ENCODE peak calls at places on chromosomes 7 and 10, in ten cellular contexts. W, B, N, Q, C, L, M, T, D and U are unnamed samples.

GRCh38 chr10:131858118-131858515 is 42.7 kb upstream of the PPP2R2D start:
- DNase-seq in W (no peak), B (peak), N (no peak), Q (no peak), C (no peak), L (no peak), M (peak), T (peak), D (no peak), U (no peak)

GRCh38 chr7:44145969-44146897 is 5.1 kb upstream of the MYL7 start:
- DNase-seq in W (peak), B (peak), N (peak), Q (peak), C (peak), L (peak), M (peak), T (peak), D (no peak), U (peak)

GRCh38 chr10:71062156-71062555 is 150.2 kb upstream of the UNC5B start:
- DNase-seq in W (no peak), B (no peak), N (no peak), Q (no peak), C (no peak), L (no peak), M (no peak), T (no peak), D (no peak), U (no peak)

GRCh38 chr10:75703191-75703861 is 271.9 kb downstream of the LRMDA start:
- DNase-seq in W (no peak), B (no peak), N (no peak), Q (no peak), C (no peak), L (no peak), M (no peak), T (no peak), D (no peak), U (no peak)

GRCh38 chr7:41189866-41190265 is 513.0 kb downstream of the INHBA start:
- DNase-seq in W (no peak), B (no peak), N (no peak), Q (no peak), C (no peak), L (no peak), M (no peak), T (no peak), D (peak), U (no peak)

GRCh38 chr10:87715727-87716670 is 56.3 kb downstream of the PAPSS2 start:
- DNase-seq in W (no peak), B (no peak), N (no peak), Q (no peak), C (no peak), L (no peak), M (no peak), T (no peak), D (no peak), U (no peak)

GRCh38 chr7:1839701-1840100 is 169.6 kb downstream of the ELFN1 start:
- DNase-seq in W (no peak), B (peak), N (no peak), Q (no peak), C (no peak), L (no peak), M (no peak), T (no peak), D (no peak), U (no peak)

GRCh38 chr7:18978108-18978495 is 139.3 kb downstream of the TWIST1 start:
- DNase-seq in W (no peak), B (no peak), N (no peak), Q (no peak), C (no peak), L (no peak), M (no peak), T (no peak), D (peak), U (no peak)

GRCh38 chr7:27942711-27943110 is 202.7 kb downstream of the TAX1BP1 start:
- DNase-seq in W (no peak), B (no peak), N (no peak), Q (no peak), C (no peak), L (no peak), M (no peak), T (no peak), D (no peak), U (no peak)

GRCh38 chr10:60937784-60938654 is 6.0 kb downstream of the RHOBTB1 start:
- DNase-seq in W (no peak), B (no peak), N (no peak), Q (no peak), C (no peak), L (no peak), M (no peak), T (no peak), D (no peak), U (no peak)

GRCh38 chr10:111874586-111874985 is 309.0 kb downstream of the GPAM start:
- DNase-seq in W (no peak), B (no peak), N (no peak), Q (no peak), C (no peak), L (no peak), M (no peak), T (no peak), D (no peak), U (no peak)

GRCh38 chr7:134514663-134515062 is 12.7 kb upstream of the AKR1B10 start:
- DNase-seq in W (peak), B (no peak), N (peak), Q (peak), C (no peak), L (peak), M (no peak), T (no peak), D (peak), U (peak)

GRCh38 chr10:127196227-127196954 is at the start of gene INSYN2A:
- DNase-seq in W (peak), B (peak), N (peak), Q (peak), C (no peak), L (no peak), M (peak), T (peak), D (peak), U (no peak)

GRCh38 chr7:149770728-149771127 is 2.7 kb downstream of the ZNF467 start:
- DNase-seq in W (no peak), B (no peak), N (no peak), Q (no peak), C (no peak), L (no peak), M (no peak), T (no peak), D (no peak), U (no peak)

GRCh38 chr7:148153611-148154010 is 437.0 kb upstream of the C7orf33 start:
- DNase-seq in W (no peak), B (peak), N (peak), Q (no peak), C (no peak), L (no peak), M (peak), T (no peak), D (no peak), U (no peak)

GRCh38 chr7:117825132-117825531 is 48.1 kb downstream of the CTTNBP2 start:
- DNase-seq in W (no peak), B (no peak), N (no peak), Q (no peak), C (no peak), L (no peak), M (no peak), T (no peak), D (peak), U (no peak)

GRCh38 chr10:1347962-1348772 is 292.0 kb downstream of the WDR37 start:
- DNase-seq in W (no peak), B (no peak), N (no peak), Q (no peak), C (no peak), L (no peak), M (no peak), T (peak), D (no peak), U (no peak)

GRCh38 chr7:112481833-112482669 is 1.3 kb downstream of the LSMEM1 start:
- DNase-seq in W (no peak), B (no peak), N (peak), Q (no peak), C (no peak), L (no peak), M (peak), T (peak), D (peak), U (no peak)

GRCh38 chr7:95867309-95867708 is 95.0 kb downstream of the DYNC1I1 start:
- DNase-seq in W (no peak), B (no peak), N (no peak), Q (peak), C (no peak), L (no peak), M (no peak), T (peak), D (no peak), U (peak)

GRCh38 chr7:108079291-108080057 is 50.7 kb downstream of the LAMB4 start:
- DNase-seq in W (no peak), B (no peak), N (no peak), Q (no peak), C (no peak), L (no peak), M (no peak), T (no peak), D (peak), U (no peak)

GRCh38 chr7:42792841-42793240 is 119.0 kb downstream of the C7orf25 start:
- DNase-seq in W (no peak), B (no peak), N (no peak), Q (no peak), C (no peak), L (no peak), M (no peak), T (no peak), D (no peak), U (no peak)

GRCh38 chr10:77038412-77038806 is 599.2 kb downstream of the KCNMA1 start:
- DNase-seq in W (no peak), B (no peak), N (no peak), Q (no peak), C (no peak), L (no peak), M (no peak), T (no peak), D (no peak), U (no peak)

GRCh38 chr10:70404036-70404905 is at the start of gene EIF4EBP2:
- DNase-seq in W (peak), B (peak), N (peak), Q (peak), C (peak), L (peak), M (peak), T (peak), D (peak), U (peak)

GRCh38 chr7:154584352-154585252 is 418.3 kb downstream of the PAXIP1 start:
- DNase-seq in W (no peak), B (no peak), N (no peak), Q (no peak), C (no peak), L (no peak), M (no peak), T (no peak), D (no peak), U (no peak)

GRCh38 chr7:138316421-138317043 is 143.5 kb upstream of the TRIM24 start:
- DNase-seq in W (no peak), B (no peak), N (no peak), Q (peak), C (no peak), L (no peak), M (no peak), T (no peak), D (no peak), U (no peak)

GRCh38 chr7:45921699-45922519 is 837 bp upstream of the IGFBP3 start:
- DNase-seq in W (peak), B (peak), N (peak), Q (no peak), C (no peak), L (peak), M (peak), T (peak), D (peak), U (no peak)

GRCh38 chr7:25259487-25260243 is 31.4 kb upstream of the NPVF start:
- DNase-seq in W (peak), B (peak), N (peak), Q (peak), C (peak), L (peak), M (no peak), T (peak), D (peak), U (peak)

GRCh38 chr10:133324198-133324792 is 12.4 kb downstream of the CALY start:
- DNase-seq in W (no peak), B (peak), N (peak), Q (peak), C (peak), L (no peak), M (peak), T (peak), D (no peak), U (no peak)

GRCh38 chr10:78863121-78863520 is 205.6 kb upstream of the ZMIZ1 start:
- DNase-seq in W (no peak), B (no peak), N (no peak), Q (no peak), C (no peak), L (no peak), M (no peak), T (no peak), D (no peak), U (no peak)

GRCh38 chr10:14296081-14296709 is 34.5 kb downstream of the FRMD4A start:
- DNase-seq in W (no peak), B (no peak), N (peak), Q (no peak), C (no peak), L (no peak), M (no peak), T (no peak), D (no peak), U (no peak)

GRCh38 chr7:32204361-32205018 is 134.3 kb upstream of the PDE1C start:
- DNase-seq in W (peak), B (peak), N (peak), Q (peak), C (no peak), L (peak), M (no peak), T (peak), D (peak), U (peak)

GRCh38 chr7:121192834-121193233 is 136.0 kb upstream of the WNT16 start:
- DNase-seq in W (no peak), B (no peak), N (no peak), Q (no peak), C (no peak), L (no peak), M (no peak), T (no peak), D (no peak), U (no peak)

GRCh38 chr10:3091346-3091787 is 24.0 kb downstream of the PFKP start:
- DNase-seq in W (no peak), B (no peak), N (no peak), Q (no peak), C (no peak), L (no peak), M (peak), T (no peak), D (peak), U (no peak)

GRCh38 chr10:24209946-24210491 is 1.1 kb downstream of the KIAA1217 start:
- DNase-seq in W (no peak), B (peak), N (peak), Q (peak), C (no peak), L (no peak), M (peak), T (no peak), D (peak), U (peak)

GRCh38 chr10:18113881-18114280 is 26.3 kb upstream of the CACNB2 start:
- DNase-seq in W (no peak), B (no peak), N (no peak), Q (no peak), C (no peak), L (no peak), M (no peak), T (no peak), D (no peak), U (no peak)

GRCh38 chr10:114720685-114721278 is 62.7 kb upstream of the ABLIM1 start:
- DNase-seq in W (no peak), B (no peak), N (peak), Q (no peak), C (no peak), L (no peak), M (no peak), T (no peak), D (no peak), U (no peak)

GRCh38 chr7:17044868-17045267 is 163.1 kb upstream of the AGR3 start:
- DNase-seq in W (no peak), B (no peak), N (no peak), Q (no peak), C (no peak), L (no peak), M (no peak), T (no peak), D (no peak), U (no peak)

GRCh38 chr7:82789883-82790609 is 346.5 kb upstream of the CACNA2D1 start:
- DNase-seq in W (no peak), B (no peak), N (no peak), Q (no peak), C (no peak), L (no peak), M (no peak), T (no peak), D (no peak), U (no peak)

GRCh38 chr10:30398788-30399187 is 35.2 kb upstream of the MAP3K8 start:
- DNase-seq in W (no peak), B (no peak), N (no peak), Q (no peak), C (no peak), L (no peak), M (no peak), T (no peak), D (no peak), U (no peak)

DNA sequence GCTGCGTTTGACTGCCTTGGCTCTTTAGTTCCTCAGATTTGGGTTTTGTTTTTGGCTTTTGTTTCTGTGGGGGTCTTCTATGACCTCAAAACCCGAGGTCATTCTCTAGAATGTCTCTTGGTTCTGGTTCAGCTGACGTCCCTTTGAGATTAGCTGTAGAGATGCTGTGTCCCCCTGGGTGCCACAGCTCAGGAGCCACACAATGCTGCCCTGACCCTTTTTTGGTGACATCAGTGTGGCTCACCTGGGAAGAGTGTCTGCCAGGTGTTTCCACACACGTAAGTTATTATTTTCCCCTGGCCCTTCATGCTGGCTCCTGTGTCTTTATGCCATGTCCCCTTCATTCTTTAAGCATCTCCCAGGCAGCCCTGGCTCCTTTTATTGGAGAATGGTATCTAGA is 89.8 kb upstream of the DDC start:
- DNase-seq in W (no peak), B (peak), N (no peak), Q (no peak), C (no peak), L (no peak), M (no peak), T (no peak), D (no peak), U (no peak)
- TF ChIP-seq CTCF in W (no peak), B (no peak), N (no peak), Q (no peak), C (no peak), L (no peak), M (no peak), T (no peak), D (no peak), U (no peak)

GRCh38 chr7:2855386-2855785 is 11.3 kb upstream of the GNA12 start:
- DNase-seq in W (no peak), B (no peak), N (no peak), Q (no peak), C (no peak), L (no peak), M (peak), T (no peak), D (peak), U (no peak)

GRCh38 chr7:2849941-2850766 is 6.0 kb upstream of the GNA12 start:
- DNase-seq in W (no peak), B (no peak), N (no peak), Q (no peak), C (no peak), L (no peak), M (no peak), T (no peak), D (no peak), U (no peak)

GRCh38 chr7:2856388-2857169 is 12.5 kb upstream of the GNA12 start:
- DNase-seq in W (no peak), B (no peak), N (no peak), Q (no peak), C (no peak), L (no peak), M (peak), T (no peak), D (peak), U (no peak)

GRCh38 chr7:2853147-2853546 is 9.0 kb upstream of the GNA12 start:
- DNase-seq in W (no peak), B (no peak), N (peak), Q (no peak), C (no peak), L (no peak), M (no peak), T (no peak), D (no peak), U (no peak)

GRCh38 chr7:2851499-2851898 is 7.4 kb upstream of the GNA12 start:
- DNase-seq in W (no peak), B (no peak), N (no peak), Q (peak), C (no peak), L (no peak), M (no peak), T (no peak), D (no peak), U (no peak)
- TF ChIP-seq CTCF in W (no peak), B (no peak), N (no peak), Q (no peak), C (no peak), L (no peak), M (no peak), T (no peak), D (no peak), U (no peak)

DNA sequence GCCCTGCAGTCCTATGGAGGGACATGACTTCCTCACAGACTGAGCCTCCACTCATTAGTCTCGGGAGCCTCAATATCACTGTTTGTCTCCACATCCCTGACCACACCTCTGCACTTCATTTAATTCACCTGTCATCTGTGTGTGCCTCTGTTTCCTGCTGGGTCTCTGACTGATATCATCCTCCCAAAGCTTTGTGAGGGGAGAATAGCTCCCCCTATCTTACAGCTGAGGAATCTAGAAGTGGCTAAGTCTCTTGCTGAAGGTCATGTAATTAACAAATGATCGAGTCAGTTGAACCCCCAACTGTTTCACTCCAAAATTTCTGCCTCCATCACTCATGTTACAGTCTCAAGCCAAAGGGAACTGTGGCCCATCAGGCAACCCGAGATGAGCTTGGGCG is 5.5 kb upstream of the CPXM2 start:
- DNase-seq in W (no peak), B (no peak), N (no peak), Q (no peak), C (no peak), L (no peak), M (no peak), T (no peak), D (no peak), U (no peak)
- TF ChIP-seq CTCF in W (peak), B (no peak), N (no peak), Q (no peak), C (no peak), L (peak), M (no peak), T (peak), D (peak), U (no peak)

DNA sequence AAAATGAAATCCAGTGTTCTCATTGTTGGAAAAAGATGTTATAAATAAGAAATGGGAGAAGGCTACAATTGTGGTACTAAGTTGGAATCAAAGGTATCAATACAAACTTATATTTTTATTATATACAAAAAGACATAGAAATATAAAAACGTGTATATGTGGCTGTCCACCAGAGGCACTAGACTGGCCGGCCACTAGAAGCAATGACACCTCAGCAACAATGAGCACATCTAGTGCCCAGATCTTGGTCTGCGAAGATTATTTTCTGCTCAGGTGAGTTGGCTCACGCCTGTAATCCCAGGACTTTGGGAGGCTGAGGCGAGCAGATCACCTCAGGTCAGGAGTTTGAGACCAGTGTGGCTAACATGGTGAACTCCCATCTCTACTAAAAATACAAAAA is 21.6 kb downstream of the IDE start:
- DNase-seq in W (no peak), B (no peak), N (no peak), Q (no peak), C (no peak), L (no peak), M (no peak), T (no peak), D (no peak), U (no peak)
- TF ChIP-seq CTCF in W (peak), B (no peak), N (peak), Q (peak), C (no peak), L (peak), M (no peak), T (peak), D (peak), U (peak)